ENCODE peak calls at places on chromosomes 1 and 21, in four cellular contexts. N, P, X and F are unnamed samples. For H3K4me1, the result is how much of the 10 kb centered on the place peaks cover.

GRCh38 chr1:177423083-177423482 is 252.3 kb downstream of the BRINP2 start:
- DNase-seq in N (no peak), P (no peak), X (no peak), F (no peak)

GRCh38 chr1:229388876-229389580 is 44.9 kb downstream of the ACTA1 start:
- DNase-seq in N (no peak), P (no peak), X (no peak), F (no peak)

GRCh38 chr1:156458181-156458503 is 42.4 kb downstream of the MEF2D start:
- DNase-seq in N (no peak), P (no peak), X (no peak), F (no peak)

GRCh38 chr21:33021667-33022066 is 4.1 kb upstream of the OLIG2 start:
- DNase-seq in N (no peak), P (peak), X (no peak), F (no peak)

GRCh38 chr1:92340154-92340553 is 41.3 kb downstream of the RPAP2 start:
- DNase-seq in N (no peak), P (no peak), X (no peak), F (no peak)

GRCh38 chr1:88289703-88290102 is 394.4 kb upstream of the PKN2 start:
- DNase-seq in N (no peak), P (no peak), X (no peak), F (no peak)

GRCh38 chr1:177571485-177572076 is 398.3 kb downstream of the SEC16B start:
- DNase-seq in N (no peak), P (no peak), X (no peak), F (no peak)

GRCh38 chr1:213457733-213458132 is 406.7 kb downstream of the RPS6KC1 start:
- DNase-seq in N (no peak), P (no peak), X (no peak), F (no peak)

GRCh38 chr1:75425001-75425400 is 185.9 kb downstream of the SLC44A5 start:
- DNase-seq in N (no peak), P (no peak), X (no peak), F (no peak)

GRCh38 chr1:156471496-156472490 is 28.8 kb downstream of the MEF2D start:
- DNase-seq in N (no peak), P (peak), X (no peak), F (no peak)

GRCh38 chr1:6239950-6240768 is 3.8 kb upstream of the HES3 start:
- DNase-seq in N (peak), P (peak), X (no peak), F (peak)

GRCh38 chr1:83606416-83606955 is 392.4 kb downstream of the TTLL7 start:
- DNase-seq in N (no peak), P (no peak), X (no peak), F (no peak)

GRCh38 chr1:84122780-84123382 is 21.2 kb upstream of the PRKACB start:
- DNase-seq in N (peak), P (peak), X (peak), F (peak)

GRCh38 chr1:233252436-233252835 is 43.1 kb downstream of the PCNX2 start:
- DNase-seq in N (no peak), P (no peak), X (no peak), F (no peak)

GRCh38 chr1:107617921-107618320 is 347.1 kb downstream of the VAV3 start:
- DNase-seq in N (no peak), P (no peak), X (no peak), F (no peak)

GRCh38 chr21:39111928-39112327 is 71.3 kb downstream of the PSMG1 start:
- DNase-seq in N (no peak), P (no peak), X (no peak), F (no peak)

GRCh38 chr1:92219028-92219427 is 1.3 kb downstream of the C1orf146 start:
- DNase-seq in N (no peak), P (no peak), X (no peak), F (no peak)

GRCh38 chr1:234495231-234495990 is 16.4 kb upstream of the TARBP1 start:
- DNase-seq in N (peak), P (no peak), X (no peak), F (peak)

GRCh38 chr1:36467027-36467410 is 2.8 kb upstream of the MRPS15 start:
- DNase-seq in N (no peak), P (no peak), X (no peak), F (no peak)

GRCh38 chr1:117719004-117719403 is 113.2 kb downstream of the TENT5C start:
- DNase-seq in N (no peak), P (no peak), X (peak), F (no peak)

GRCh38 chr1:165629848-165630628 is 996 bp upstream of the MGST3 start:
- DNase-seq in N (no peak), P (peak), X (no peak), F (no peak)

GRCh38 chr1:72166426-72166825 is 115.9 kb downstream of the NEGR1 start:
- DNase-seq in N (peak), P (no peak), X (no peak), F (no peak)

GRCh38 chr1:58818075-58818474 is 34.2 kb upstream of the JUN start:
- DNase-seq in N (peak), P (no peak), X (no peak), F (no peak)

GRCh38 chr1:19504796-19505693 is 19.7 kb upstream of the CAPZB start:
- DNase-seq in N (no peak), P (no peak), X (no peak), F (no peak)

GRCh38 chr1:6367381-6368007 is 26.1 kb downstream of the ACOT7 start:
- DNase-seq in N (no peak), P (no peak), X (no peak), F (no peak)

GRCh38 chr21:19228241-19228640 is 824.7 kb upstream of the TMPRSS15 start:
- DNase-seq in N (no peak), P (no peak), X (no peak), F (peak)

GRCh38 chr1:184622136-184622823 is 132.4 kb downstream of the EDEM3 start:
- DNase-seq in N (peak), P (no peak), X (no peak), F (no peak)

GRCh38 chr1:201946224-201946908 is at the start of gene LMOD1:
- DNase-seq in N (peak), P (peak), X (no peak), F (peak)

GRCh38 chr1:67575861-67576260 is 109.1 kb upstream of the GADD45A start:
- DNase-seq in N (no peak), P (no peak), X (no peak), F (no peak)
- H3K4me1 ChIP-seq in N (under half), P (under half), X (under half), F (under half)

GRCh38 chr1:149929847-149930246 is 2.2 kb upstream of the SF3B4 start:
- DNase-seq in N (no peak), P (no peak), X (no peak), F (no peak)

GRCh38 chr1:149932474-149932873 is 4.2 kb downstream of the MTMR11 start:
- DNase-seq in N (no peak), P (no peak), X (no peak), F (no peak)

GRCh38 chr1:149928388-149928724 is 753 bp upstream of the SF3B4 start:
- DNase-seq in N (no peak), P (no peak), X (no peak), F (no peak)

GRCh38 chr1:149933208-149933607 is 3.5 kb downstream of the MTMR11 start:
- DNase-seq in N (no peak), P (no peak), X (no peak), F (no peak)

DNA sequence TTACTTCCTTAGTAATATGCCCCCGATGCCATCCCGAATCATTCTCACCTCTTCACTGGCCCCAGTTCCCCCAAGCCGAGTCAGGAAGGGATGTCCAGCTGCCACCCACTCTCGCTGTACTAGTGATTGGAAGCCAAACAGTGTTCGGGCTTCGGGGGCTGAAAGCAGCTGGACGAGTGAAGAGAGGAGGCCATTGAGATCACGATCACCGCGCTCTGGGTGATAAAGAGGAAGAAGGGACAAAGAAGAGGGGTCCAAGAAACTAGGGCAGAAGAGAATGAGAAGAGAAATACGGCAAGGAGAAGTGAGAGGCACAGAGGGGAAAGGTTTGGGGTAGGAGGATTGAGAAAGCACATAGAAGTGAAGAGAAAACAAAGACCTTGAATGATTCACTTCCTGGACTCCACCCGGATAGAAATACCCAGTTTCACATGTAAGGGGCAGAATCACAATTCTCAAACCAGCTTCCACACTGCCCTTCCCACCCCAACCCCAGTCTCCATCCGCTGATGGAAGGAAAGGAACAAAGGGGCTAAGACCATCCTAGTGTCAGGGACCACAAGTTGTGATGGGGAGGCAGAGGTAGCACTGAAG is 3.7 kb upstream of the SF3B4 start:
- DNase-seq in N (no peak), P (no peak), X (no peak), F (no peak)
- H3K4me3 ChIP-seq in N (no peak), P (no peak), X (no peak), F (no peak)

GRCh38 chr1:33234588-33234990 is 21.7 kb upstream of the ZNF362 start:
- DNase-seq in N (no peak), P (peak), X (peak), F (no peak)
- H3K4me1 ChIP-seq in N (under half), P (under half), X (under half), F (under half)

DNA sequence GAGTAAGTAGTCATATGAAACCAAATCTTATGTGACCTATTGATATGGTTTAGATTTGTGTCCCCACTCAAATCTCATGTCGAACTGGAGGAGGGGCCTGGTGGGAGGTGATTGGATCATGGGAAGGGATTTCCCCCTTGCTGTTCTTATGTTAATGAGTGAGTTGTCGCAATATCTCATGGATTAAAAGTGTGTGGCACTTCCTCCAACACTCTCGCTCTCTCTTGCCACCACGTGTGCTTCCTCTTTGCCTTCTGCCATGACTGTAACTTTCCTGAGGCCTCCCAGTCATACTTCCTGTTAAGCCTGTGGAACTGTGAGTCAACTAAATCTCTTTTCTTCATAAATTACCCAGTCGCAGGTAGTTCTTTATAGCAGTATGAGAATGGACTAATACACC is 241.2 kb downstream of the RGS7 start:
- DNase-seq in N (peak), P (no peak), X (no peak), F (no peak)
- H3K4me3 ChIP-seq in N (no peak), P (no peak), X (no peak), F (no peak)

DNA sequence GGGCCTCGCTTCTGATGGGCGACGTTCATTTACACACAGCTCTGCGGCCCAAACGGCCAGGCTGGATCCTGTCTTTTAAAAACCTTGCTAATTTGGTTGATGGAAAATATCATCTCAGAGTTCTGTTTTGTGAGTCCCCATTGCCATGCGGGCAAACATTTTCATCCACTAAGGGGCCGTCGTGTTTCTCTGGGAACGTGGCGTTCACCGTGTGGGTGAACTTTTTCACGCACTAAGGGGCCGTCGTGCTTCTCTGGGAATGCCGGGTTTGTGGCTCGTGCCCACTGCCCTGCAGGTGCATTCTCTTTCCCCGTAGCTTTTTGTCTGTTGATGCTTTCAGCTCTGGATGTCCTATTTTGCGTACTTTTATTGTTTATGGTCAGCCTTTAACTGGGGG is 6.8 kb downstream of the COL18A1 start:
- DNase-seq in N (no peak), P (peak), X (no peak), F (no peak)
- H3K4me1 ChIP-seq in N (under half), P (under half), X (under half), F (under half)

GRCh38 chr1:199675937-199676336 is 351.6 kb upstream of the NR5A2 start:
- DNase-seq in N (no peak), P (no peak), X (no peak), F (no peak)
- H3K4me3 ChIP-seq in N (no peak), P (no peak), X (no peak), F (no peak)

DNA sequence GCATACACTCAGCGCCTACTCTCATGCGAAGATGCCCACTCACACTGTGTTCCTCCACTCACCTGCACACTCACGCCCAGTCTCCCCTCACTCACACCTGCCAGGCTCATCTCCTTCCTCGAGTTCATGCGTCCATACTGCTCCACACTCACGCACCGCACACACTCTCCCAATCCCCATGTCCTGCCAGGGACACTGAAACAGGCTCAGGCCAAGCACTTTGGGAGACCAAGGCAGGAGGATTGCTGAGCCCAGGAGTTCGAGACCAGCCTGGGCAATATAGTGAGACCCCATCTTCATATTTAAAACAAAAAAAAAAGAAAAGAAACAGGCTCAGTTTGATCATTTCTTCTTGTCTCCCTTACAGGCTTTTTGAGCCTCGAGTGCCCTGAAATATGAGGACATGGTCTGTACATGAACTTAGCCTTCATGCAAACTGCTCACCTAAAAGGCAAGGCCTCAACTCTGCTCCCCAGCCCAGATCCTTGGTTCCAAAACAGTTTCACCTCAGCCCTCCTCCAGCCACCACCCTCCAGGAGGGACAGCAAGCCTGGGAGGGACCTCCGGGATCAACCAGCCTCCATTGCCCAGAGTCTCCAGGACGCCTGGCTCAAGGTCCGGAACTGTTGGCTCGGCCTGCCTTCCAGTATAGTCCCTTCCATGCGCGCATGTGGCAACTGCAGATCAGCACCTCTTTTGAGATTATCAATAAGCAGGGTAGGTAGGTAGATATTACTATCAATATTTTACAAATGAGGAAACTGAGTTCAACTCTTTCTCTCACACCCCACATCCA is 2.4 kb upstream of the PTAFR start:
- DNase-seq in N (no peak), P (no peak), X (no peak), F (no peak)
- H3K4me1 ChIP-seq in N (under half), P (under half), X (under half), F (under half)

GRCh38 chr1:8698937-8699447 is 118.4 kb downstream of the RERE start:
- DNase-seq in N (no peak), P (no peak), X (no peak), F (no peak)
- H3K4me3 ChIP-seq in N (no peak), P (no peak), X (no peak), F (no peak)

GRCh38 chr1:96340688-96341087 is 380.9 kb upstream of the PTBP2 start:
- DNase-seq in N (no peak), P (no peak), X (no peak), F (no peak)
- H3K4me1 ChIP-seq in N (under half), P (under half), X (under half), F (under half)

GRCh38 chr1:203038217-203038741 is 12.0 kb downstream of the PPFIA4 start:
- DNase-seq in N (peak), P (peak), X (no peak), F (no peak)

GRCh38 chr1:203036135-203036534 is 9.8 kb downstream of the PPFIA4 start:
- DNase-seq in N (no peak), P (peak), X (no peak), F (no peak)

GRCh38 chr1:203036537-203036936 is 10.2 kb downstream of the PPFIA4 start:
- DNase-seq in N (no peak), P (peak), X (no peak), F (no peak)

GRCh38 chr1:203038891-203039608 is 12.8 kb downstream of the PPFIA4 start:
- DNase-seq in N (peak), P (peak), X (peak), F (peak)

GRCh38 chr1:203037509-203038190 is 11.4 kb downstream of the PPFIA4 start:
- DNase-seq in N (no peak), P (peak), X (no peak), F (no peak)
- H3K4me3 ChIP-seq in N (no peak), P (no peak), X (no peak), F (no peak)